ENCODE peak calls at places on chromosomes 3 and 15, in five cellular contexts. O is A673, Z is A549, I is left ventricle myocardium inferior, K is body of pancreas. U is an unnamed sample.
A peak's percentile ranks its signal among the peaks of the same experiment; 100 is the strongest.

GRCh38 chr3:11282250-11283125 is 10.3 kb downstream of the ATG7 start:
- DNase-seq in O (peak; percentile 87), Z (no peak), I (peak; percentile 51), K (peak; percentile 32), U (no peak)

GRCh38 chr3:146598486-146598885 is 6.7 kb downstream of the PLSCR5 start:
- DNase-seq in O (no peak), Z (no peak), I (no peak), K (no peak), U (no peak)

GRCh38 chr3:34268032-34268760 is 469.8 kb downstream of the PDCD6IP start:
- DNase-seq in O (peak; percentile 93), Z (no peak), I (no peak), K (no peak), U (no peak)

GRCh38 chr3:23659274-23659673 is 146.5 kb upstream of the UBE2E1 start:
- DNase-seq in O (no peak), Z (no peak), I (no peak), K (no peak), U (peak; percentile 26)

GRCh38 chr3:31132132-31132769 is 237.8 kb upstream of the GADL1 start:
- DNase-seq in O (peak; percentile 62), Z (peak; percentile 2), I (no peak), K (no peak), U (no peak)

GRCh38 chr3:53230789-53231188 is 25.0 kb downstream of the TKT start:
- DNase-seq in O (no peak), Z (no peak), I (no peak), K (no peak), U (no peak)

GRCh38 chr15:74781673-74782595 is at the start of gene CSK:
- DNase-seq in O (peak; percentile 87), Z (peak; percentile 86), I (peak; percentile 82), K (peak; percentile 74), U (peak; percentile 68)

GRCh38 chr15:94119923-94120775 is 111.2 kb upstream of the MCTP2 start:
- DNase-seq in O (peak; percentile 91), Z (peak; percentile 51), I (peak; percentile 27), K (peak; percentile 86), U (peak; percentile 95)

GRCh38 chr3:134642445-134643149 is 8.2 kb downstream of the KY start:
- DNase-seq in O (no peak), Z (no peak), I (no peak), K (no peak), U (no peak)

GRCh38 chr3:129526121-129526900 is 2.1 kb upstream of the RHO start:
- DNase-seq in O (no peak), Z (no peak), I (no peak), K (peak; percentile 45), U (no peak)

GRCh38 chr15:84001037-84001436 is 234.5 kb upstream of the GOLGA6L4 start:
- DNase-seq in O (no peak), Z (no peak), I (no peak), K (no peak), U (no peak)

GRCh38 chr3:27089063-27089462 is 280.1 kb downstream of the NEK10 start:
- DNase-seq in O (no peak), Z (no peak), I (peak; percentile 24), K (no peak), U (no peak)

GRCh38 chr15:86645861-86646393 is 566.3 kb downstream of the AGBL1 start:
- DNase-seq in O (no peak), Z (no peak), I (no peak), K (no peak), U (no peak)

GRCh38 chr15:100198442-100198841 is 143.3 kb downstream of the ADAMTS17 start:
- DNase-seq in O (no peak), Z (no peak), I (no peak), K (no peak), U (no peak)

GRCh38 chr15:98779463-98780071 is 131.2 kb downstream of the IGF1R start:
- DNase-seq in O (peak; percentile 87), Z (peak; percentile 85), I (peak; percentile 75), K (peak; percentile 81), U (peak; percentile 92)

GRCh38 chr3:122533931-122534334 is 19.2 kb upstream of the KPNA1 start:
- DNase-seq in O (no peak), Z (peak; percentile 75), I (no peak), K (no peak), U (no peak)

GRCh38 chr15:101684877-101685276 is 32.7 kb upstream of the TM2D3 start:
- DNase-seq in O (no peak), Z (no peak), I (no peak), K (no peak), U (no peak)

GRCh38 chr15:47650564-47650963 is 66.7 kb upstream of the SEMA6D start:
- DNase-seq in O (no peak), Z (no peak), I (no peak), K (no peak), U (no peak)

GRCh38 chr3:62186967-62187366 is 186.4 kb downstream of the FEZF2 start:
- DNase-seq in O (peak; percentile 4), Z (peak; percentile 6), I (no peak), K (no peak), U (no peak)

GRCh38 chr3:102225407-102226132 is 209.2 kb upstream of the ZPLD1 start:
- DNase-seq in O (peak; percentile 85), Z (peak; percentile 33), I (no peak), K (peak; percentile 51), U (peak; percentile 80)

GRCh38 chr15:68409736-68410370 is 22.1 kb downstream of the ITGA11 start:
- DNase-seq in O (no peak), Z (no peak), I (no peak), K (no peak), U (no peak)

GRCh38 chr3:127735767-127736693 is 63.3 kb downstream of the ABTB1 start:
- DNase-seq in O (peak; percentile 35), Z (peak; percentile 13), I (no peak), K (peak; percentile 59), U (no peak)

GRCh38 chr15:90234519-90234988 is 545 bp downstream of the GDPGP1 start:
- DNase-seq in O (peak; percentile 39), Z (no peak), I (no peak), K (peak; percentile 42), U (no peak)

GRCh38 chr15:51130344-51130743 is 35.6 kb upstream of the TNFAIP8L3 start:
- DNase-seq in O (no peak), Z (no peak), I (no peak), K (no peak), U (no peak)

GRCh38 chr15:40793216-40793989 is 13.5 kb upstream of the ZFYVE19 start:
- DNase-seq in O (peak; percentile 70), Z (peak; percentile 26), I (no peak), K (peak; percentile 78), U (no peak)

GRCh38 chr3:155889212-155889611 is 18.8 kb downstream of the GMPS start:
- DNase-seq in O (no peak), Z (no peak), I (no peak), K (no peak), U (no peak)

GRCh38 chr3:64368163-64369025 is 143.1 kb upstream of the PRICKLE2 start:
- DNase-seq in O (no peak), Z (no peak), I (no peak), K (peak; percentile 41), U (peak; percentile 36)

GRCh38 chr15:77474310-77474986 is 53.8 kb downstream of the HMG20A start:
- DNase-seq in O (peak; percentile 53), Z (no peak), I (no peak), K (no peak), U (no peak)

GRCh38 chr15:75043509-75044257 is 20.3 kb downstream of the PPCDC start:
- DNase-seq in O (no peak), Z (no peak), I (peak; percentile 98), K (peak; percentile 98), U (peak; percentile 99)

DNA sequence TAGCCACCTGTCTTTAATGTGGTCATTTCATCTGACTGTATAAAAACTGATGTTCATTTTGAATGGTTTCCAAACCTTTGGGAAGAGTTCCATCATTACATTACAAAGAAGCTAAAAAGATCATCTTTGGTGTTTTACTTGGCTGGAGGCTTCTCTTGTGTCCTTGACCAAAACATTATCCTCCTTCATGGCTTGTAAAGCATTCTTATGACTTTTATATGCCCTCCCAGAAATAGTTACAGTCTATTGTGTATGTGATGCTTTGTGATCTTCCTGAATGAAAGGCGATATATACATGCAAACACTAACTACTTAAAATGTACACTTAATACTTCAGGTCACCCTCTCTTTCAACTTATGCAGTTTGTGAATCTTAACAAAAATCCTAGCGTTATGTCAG is 525.6 kb downstream of the MECOM start:
- DNase-seq in O (no peak), Z (no peak), I (no peak), K (no peak), U (no peak)
- H3K4me3 ChIP-seq in O (no peak overlapping the region), Z (no peak overlapping the region), I (peak overlapping the region; percentile 71), K (no peak overlapping the region), U (no peak overlapping the region)

GRCh38 chr3:180253283-180253682 is 216.5 kb upstream of the PEX5L start:
- DNase-seq in O (no peak), Z (no peak), I (no peak), K (no peak), U (no peak)

GRCh38 chr3:180246688-180247195 is 210.0 kb upstream of the PEX5L start:
- DNase-seq in O (no peak), Z (no peak), I (no peak), K (no peak), U (no peak)

GRCh38 chr3:180252683-180253082 is 215.9 kb upstream of the PEX5L start:
- DNase-seq in O (no peak), Z (no peak), I (no peak), K (no peak), U (no peak)

GRCh38 chr3:180250172-180250571 is 213.4 kb upstream of the PEX5L start:
- DNase-seq in O (no peak), Z (no peak), I (no peak), K (no peak), U (no peak)
- H3K27ac ChIP-seq in O (no peak overlapping the region), Z (no peak overlapping the region), I (no peak overlapping the region), K (no peak overlapping the region), U (no peak overlapping the region)

DNA sequence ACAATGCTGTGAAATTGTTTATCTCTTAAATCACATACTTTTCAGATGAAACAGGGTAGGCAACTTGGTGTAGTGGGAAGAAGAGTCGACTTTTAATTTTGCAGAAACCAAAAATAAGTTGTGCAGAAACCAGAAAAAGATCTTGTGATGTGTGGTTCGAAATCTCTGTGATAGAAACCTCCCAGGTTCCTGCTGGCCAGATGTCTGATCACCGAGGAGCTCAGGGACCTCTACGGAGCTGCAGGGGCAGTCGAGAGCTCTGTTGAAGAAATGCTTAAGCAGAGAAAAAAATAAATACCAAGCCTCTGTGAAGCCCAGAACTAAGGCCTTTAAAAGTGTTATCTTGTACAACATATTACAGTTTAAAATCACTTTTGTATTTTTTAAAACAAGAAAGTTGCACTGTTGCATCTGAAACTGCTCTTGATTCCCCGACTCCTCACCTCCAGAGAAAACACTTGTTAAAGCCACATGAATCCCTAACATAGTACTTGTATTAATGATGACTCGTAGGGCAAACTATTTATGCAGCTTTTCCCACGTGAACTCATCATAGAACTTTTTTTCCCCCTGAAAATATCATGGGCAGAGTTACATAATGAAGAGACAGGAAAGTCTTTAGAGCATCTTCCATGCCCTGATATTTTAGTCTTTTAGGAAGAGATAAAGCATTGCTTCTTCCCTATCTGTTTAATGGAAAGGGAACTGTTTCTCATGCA is 51.3 kb downstream of the CCK start:
- DNase-seq in O (no peak), Z (no peak), I (no peak), K (no peak), U (no peak)
- H3K4me3 ChIP-seq in O (no peak overlapping the region), Z (no peak overlapping the region), I (no peak overlapping the region), K (no peak overlapping the region), U (no peak overlapping the region)

DNA sequence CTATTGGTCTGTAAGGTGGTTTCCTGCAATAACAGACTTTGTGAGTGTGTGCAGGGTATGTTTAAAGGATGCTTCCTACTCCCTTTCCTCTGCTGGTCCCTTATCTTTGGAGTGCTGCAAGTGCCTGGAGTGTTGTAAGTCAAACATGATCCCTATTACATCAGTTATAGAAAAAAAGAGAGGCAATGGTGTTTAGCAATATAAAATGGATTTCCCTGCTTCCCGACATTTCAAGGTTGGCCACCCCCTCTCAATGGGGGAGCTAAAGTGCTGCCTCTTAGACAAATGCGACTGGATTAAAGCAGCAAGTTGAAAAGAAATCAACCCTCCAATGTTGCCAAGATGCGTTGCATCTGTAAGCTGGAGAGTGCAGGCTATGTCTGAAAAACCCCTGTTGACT is 203.1 kb upstream of the WNT5A start:
- DNase-seq in O (no peak), Z (no peak), I (no peak), K (no peak), U (no peak)
- H3K27ac ChIP-seq in O (no peak overlapping the region), Z (no peak overlapping the region), I (no peak overlapping the region), K (no peak overlapping the region), U (no peak overlapping the region)